ENCODE peak calls at places on chromosomes 1 and 21, in five cellular contexts. X is transverse colon; N is HCT116; O is AG10803; P is CD8-positive, alpha-beta T cell. Y is an unnamed sample.

GRCh38 chr1:23196627-23197328 is 20.5 kb downstream of the HTR1D start:
- DNase-seq in O (peak), N (peak), X (no peak), P (no peak), Y (peak)

GRCh38 chr21:17428484-17428869 is 84.4 kb upstream of the CXADR start:
- DNase-seq in O (no peak), X (no peak), P (no peak), N (no peak), Y (no peak)

GRCh38 chr1:181469829-181470228 is 13.5 kb upstream of the CACNA1E start:
- DNase-seq in N (no peak), P (no peak), O (peak), X (no peak), Y (peak)

GRCh38 chr1:30912913-30913652 is 4.5 kb upstream of the SDC3 start:
- DNase-seq in O (peak), P (no peak), X (peak), N (no peak), Y (no peak)

GRCh38 chr1:110511436-110511835 is 7.5 kb downstream of the KCNA10 start:
- DNase-seq in O (no peak), N (no peak), P (no peak), X (no peak), Y (no peak)

GRCh38 chr1:64891440-64891815 is 74.9 kb downstream of the JAK1 start:
- DNase-seq in X (no peak), P (no peak), N (no peak), O (no peak), Y (no peak)

GRCh38 chr1:246161626-246162025 is 345.5 kb downstream of the SMYD3 start:
- DNase-seq in P (no peak), X (no peak), N (no peak), O (peak), Y (peak)

GRCh38 chr1:62142550-62142949 is 52.1 kb upstream of the L1TD1 start:
- DNase-seq in O (peak), N (no peak), X (no peak), P (no peak), Y (no peak)

GRCh38 chr21:27024971-27025370 is 58.1 kb upstream of the ADAMTS5 start:
- DNase-seq in O (peak), N (no peak), P (no peak), X (no peak), Y (no peak)

GRCh38 chr1:47703981-47704596 is 266.2 kb downstream of the FOXD2 start:
- DNase-seq in X (no peak), P (no peak), N (peak), O (peak), Y (no peak)

GRCh38 chr1:25433389-25434186 is 2.9 kb downstream of the MACO1 start:
- DNase-seq in X (no peak), N (no peak), P (no peak), O (peak), Y (no peak)

GRCh38 chr1:168603501-168604107 is 27.2 kb downstream of the XCL1 start:
- DNase-seq in X (peak), O (peak), N (peak), P (peak), Y (no peak)

GRCh38 chr1:3924186-3924815 is 24.2 kb upstream of the C1orf174 start:
- DNase-seq in N (no peak), P (no peak), X (no peak), O (no peak), Y (no peak)

GRCh38 chr1:178238722-178239510 is 145.0 kb downstream of the RASAL2 start:
- DNase-seq in N (peak), O (peak), X (no peak), P (no peak), Y (peak)

GRCh38 chr1:41878911-41879310 is 39.8 kb downstream of the HIVEP3 start:
- DNase-seq in O (no peak), X (no peak), P (no peak), N (no peak), Y (no peak)

GRCh38 chr1:41880951-41881885 is 37.5 kb downstream of the HIVEP3 start:
- DNase-seq in P (no peak), O (no peak), N (no peak), X (no peak), Y (no peak)

GRCh38 chr1:41876533-41877445 is 41.9 kb downstream of the HIVEP3 start:
- DNase-seq in P (no peak), X (no peak), O (peak), N (no peak), Y (no peak)

GRCh38 chr1:41880261-41880660 is 38.5 kb downstream of the HIVEP3 start:
- DNase-seq in P (no peak), X (no peak), O (no peak), N (peak), Y (no peak)

GRCh38 chr1:41878495-41878894 is 40.2 kb downstream of the HIVEP3 start:
- DNase-seq in P (no peak), N (no peak), O (no peak), X (no peak), Y (no peak)
- H3K4me3 ChIP-seq in P (no peak), N (no peak), O (no peak), X (no peak), Y (no peak)

GRCh38 chr1:214330240-214330639 is 49.3 kb downstream of the SMYD2 start:
- DNase-seq in P (no peak), O (no peak), N (no peak), X (no peak), Y (no peak)

GRCh38 chr1:214329456-214330220 is 48.7 kb downstream of the SMYD2 start:
- DNase-seq in X (no peak), P (no peak), O (no peak), N (no peak), Y (no peak)

GRCh38 chr1:214330715-214331114 is 49.8 kb downstream of the SMYD2 start:
- DNase-seq in X (no peak), N (no peak), P (no peak), O (no peak), Y (no peak)

GRCh38 chr1:214327519-214327918 is 46.6 kb downstream of the SMYD2 start:
- DNase-seq in O (no peak), N (no peak), X (no peak), P (no peak), Y (no peak)

GRCh38 chr1:214328770-214329455 is 48.0 kb downstream of the SMYD2 start:
- DNase-seq in N (peak), O (peak), P (peak), X (peak), Y (no peak)
- TF ChIP-seq CTCF in N (peak), O (peak), P (peak), X (peak), Y (peak)

GRCh38 chr1:21669033-21669286 is 197 bp downstream of the RAP1GAP start:
- DNase-seq in X (no peak), P (no peak), O (no peak), N (no peak), Y (no peak)

GRCh38 chr1:21666572-21667320 is 2.4 kb downstream of the RAP1GAP start:
- DNase-seq in O (no peak), X (no peak), N (no peak), P (no peak), Y (no peak)

GRCh38 chr1:21668232-21669032 is 725 bp downstream of the RAP1GAP start:
- DNase-seq in X (no peak), P (no peak), N (no peak), O (no peak), Y (no peak)

GRCh38 chr1:21665711-21666571 is 3.2 kb downstream of the RAP1GAP start:
- DNase-seq in P (peak), O (peak), N (no peak), X (no peak), Y (no peak)

DNA sequence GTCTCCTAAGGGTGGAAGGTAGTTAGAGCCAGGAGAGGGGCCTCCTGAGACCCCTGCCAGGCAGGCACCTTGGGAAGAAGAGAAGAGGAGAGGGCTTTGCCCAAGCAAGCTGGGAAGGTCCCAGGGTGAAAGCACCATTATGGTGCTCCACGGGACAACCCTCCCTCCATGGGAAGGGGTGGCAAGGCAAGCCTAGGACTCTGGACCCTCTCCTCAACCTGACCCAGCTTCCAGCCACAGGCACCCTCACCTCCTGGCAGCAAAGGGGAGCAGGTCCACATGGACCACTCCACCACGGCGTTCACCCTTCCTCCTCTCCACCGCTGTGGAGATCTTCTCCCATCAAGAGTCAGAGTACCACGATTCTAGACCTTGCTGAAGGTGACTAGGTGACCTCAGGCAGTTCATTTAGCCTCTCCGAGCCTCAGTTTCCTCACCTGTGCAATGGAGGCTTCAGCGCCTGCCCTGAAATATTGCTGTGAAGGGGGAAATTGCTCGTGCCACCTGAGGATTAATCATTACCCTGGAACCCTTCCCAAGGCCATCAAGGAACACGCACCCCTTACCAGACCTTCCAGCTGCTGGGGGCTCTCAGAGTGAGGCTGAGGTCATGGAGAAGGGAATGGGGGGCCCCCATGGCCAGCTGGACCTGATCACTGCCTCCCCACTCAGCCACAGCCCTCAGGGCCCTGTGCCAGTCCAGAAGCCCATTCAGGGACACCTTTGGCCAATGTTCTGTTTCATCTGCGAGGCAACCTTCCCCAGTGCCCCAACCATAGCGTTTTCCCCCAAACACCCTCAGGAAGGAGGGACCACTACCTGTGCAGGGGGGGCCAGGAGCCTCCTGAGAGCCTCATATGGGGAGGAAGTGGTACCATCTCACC is 1.6 kb downstream of the RAP1GAP start:
- DNase-seq in N (no peak), O (no peak), P (no peak), X (no peak), Y (no peak)
- H3K4me3 ChIP-seq in N (no peak), O (no peak), P (no peak), X (no peak), Y (no peak)

GRCh38 chr1:156489166-156489934 is 11.2 kb downstream of the MEF2D start:
- DNase-seq in X (no peak), P (peak), N (no peak), O (no peak), Y (no peak)

GRCh38 chr1:156491151-156491949 is 9.2 kb downstream of the MEF2D start:
- DNase-seq in P (no peak), X (no peak), N (no peak), O (no peak), Y (no peak)

GRCh38 chr1:156492013-156492590 is 8.5 kb downstream of the MEF2D start:
- DNase-seq in P (no peak), X (no peak), O (no peak), N (no peak), Y (no peak)

GRCh38 chr1:156489935-156490293 is 10.7 kb downstream of the MEF2D start:
- DNase-seq in X (no peak), P (no peak), O (no peak), N (no peak), Y (no peak)

GRCh38 chr1:156490401-156491032 is 10.1 kb downstream of the MEF2D start:
- DNase-seq in N (no peak), X (peak), O (no peak), P (no peak), Y (no peak)
- TF ChIP-seq CTCF in N (no peak), X (no peak), O (peak), P (no peak), Y (peak)